ENCODE peak calls at places on chromosome 1, in nine cellular contexts. I, R, C, Y, F, S, J, T and H are unnamed samples.

GRCh38 chr1:2966940-2967725 is 54.1 kb upstream of the ACTRT2 start:
- DNase-seq in Y (peak; percentile 5), F (no peak), T (no peak), S (no peak), I (no peak), J (no peak), C (no peak), R (no peak), H (no peak)

GRCh38 chr1:169999357-169999756 is 75.1 kb downstream of the KIFAP3 start:
- DNase-seq in S (peak; percentile 25), Y (peak; percentile 19), J (peak; percentile 60), I (no peak), C (no peak), F (no peak), R (peak; percentile 4), T (no peak), H (no peak)

GRCh38 chr1:173411835-173412742 is 65.0 kb upstream of the PRDX6 start:
- DNase-seq in C (no peak), T (no peak), F (no peak), J (peak; percentile 83), R (no peak), S (no peak), Y (no peak), I (no peak), H (no peak)

GRCh38 chr1:28280501-28280900 is 21.2 kb downstream of the SESN2 start:
- DNase-seq in C (no peak), F (no peak), S (no peak), T (no peak), Y (no peak), I (no peak), J (no peak), R (no peak), H (no peak)

GRCh38 chr1:25569599-25570458 is 26.4 kb downstream of the LDLRAP1 start:
- DNase-seq in F (no peak), S (peak; percentile 39), I (no peak), J (peak; percentile 30), Y (no peak), T (no peak), R (no peak), C (no peak), H (no peak)

GRCh38 chr1:70361727-70362413 is 7.3 kb upstream of the ANKRD13C start:
- DNase-seq in R (no peak), S (no peak), F (no peak), I (no peak), Y (no peak), C (no peak), J (peak; percentile 71), T (no peak), H (no peak)

GRCh38 chr1:23283660-23284602 is 60.2 kb downstream of the HNRNPR start:
- DNase-seq in Y (no peak), I (no peak), F (no peak), C (no peak), S (no peak), R (no peak), T (no peak), J (no peak), H (peak; percentile 47)

GRCh38 chr1:117014209-117014608 is 12.6 kb downstream of the CD101 start:
- DNase-seq in Y (no peak), R (no peak), I (no peak), T (no peak), C (no peak), S (no peak), J (no peak), F (no peak), H (no peak)

GRCh38 chr1:19465123-19465522 is 20.2 kb downstream of the CAPZB start:
- DNase-seq in J (peak; percentile 76), Y (no peak), S (no peak), C (no peak), T (no peak), F (no peak), R (no peak), I (no peak), H (no peak)